ENCODE peak calls at places on chromosome 1, in nine cellular contexts. B, C, E, R, A, Q, S, Z and M are unnamed samples.
A peak's percentile ranks its signal among the peaks of the same experiment; 100 is the strongest.

GRCh38 chr1:112956503-112957132 is 622 bp upstream of the SLC16A1 start:
- DNase-seq in B (no peak), C (no peak), E (peak; percentile 13), R (no peak), A (peak; percentile 43), Q (peak; percentile 19), S (no peak), Z (no peak), M (no peak)

GRCh38 chr1:205590777-205591513 is 40.9 kb downstream of the ELK4 start:
- DNase-seq in B (no peak), C (no peak), E (no peak), R (no peak), A (no peak), Q (no peak), S (no peak), Z (no peak), M (no peak)

GRCh38 chr1:210883821-210884220 is 250.1 kb downstream of the KCNH1 start:
- DNase-seq in B (no peak), C (no peak), E (no peak), R (no peak), A (no peak), Q (no peak), S (no peak), Z (peak; percentile 86), M (no peak)

GRCh38 chr1:20787775-20788488 is 825 bp upstream of the HP1BP3 start:
- DNase-seq in B (no peak), C (peak; percentile 56), E (no peak), R (peak; percentile 38), A (no peak), Q (no peak), S (no peak), Z (peak; percentile 65), M (no peak)

GRCh38 chr1:243470492-243470891 is 214.7 kb downstream of the SDCCAG8 start:
- DNase-seq in B (no peak), C (no peak), E (no peak), R (no peak), A (no peak), Q (no peak), S (no peak), Z (no peak), M (no peak)

GRCh38 chr1:39751595-39751994 is 12.9 kb downstream of the PPIE start:
- DNase-seq in B (no peak), C (no peak), E (no peak), R (no peak), A (no peak), Q (no peak), S (no peak), Z (no peak), M (no peak)

GRCh38 chr1:224434447-224435317 is at the start of gene WDR26:
- DNase-seq in B (peak; percentile 84), C (peak; percentile 76), E (peak; percentile 66), R (no peak), A (peak; percentile 88), Q (peak; percentile 85), S (peak; percentile 56), Z (peak; percentile 76), M (no peak)

GRCh38 chr1:63740432-63740831 is 33.4 kb upstream of the ROR1 start:
- DNase-seq in B (no peak), C (no peak), E (no peak), R (no peak), A (no peak), Q (no peak), S (no peak), Z (no peak), M (no peak)

GRCh38 chr1:155645648-155646047 is 35.6 kb downstream of the MSTO1 start:
- DNase-seq in B (no peak), C (no peak), E (no peak), R (no peak), A (no peak), Q (no peak), S (no peak), Z (no peak), M (no peak)